ENCODE peak calls at places on chromosomes 1 and 21, in five cellular contexts. U, N, A, L and Q are unnamed samples.

GRCh38 chr1:60088620-60089155 is 15.1 kb upstream of the C1orf87 start:
- DNase-seq in N (no peak), U (no peak), A (peak), L (peak), Q (no peak)

GRCh38 chr1:234863596-234863995 is 253.6 kb upstream of the IRF2BP2 start:
- DNase-seq in L (peak), U (no peak), A (peak), N (no peak), Q (peak)

GRCh38 chr1:27522148-27522859 is 32.3 kb upstream of the WASF2 start:
- DNase-seq in A (no peak), N (no peak), U (no peak), L (no peak), Q (peak)

GRCh38 chr1:186799689-186800054 is 29.1 kb upstream of the PLA2G4A start:
- DNase-seq in U (no peak), L (no peak), N (no peak), A (no peak), Q (no peak)

GRCh38 chr1:224182057-224182865 is 779 bp upstream of the DEGS1 start:
- DNase-seq in L (no peak), N (no peak), A (peak), U (no peak), Q (no peak)

GRCh38 chr1:50929376-50929958 is 30.6 kb downstream of the FAF1 start:
- DNase-seq in L (peak), N (no peak), U (no peak), A (peak), Q (peak)

GRCh38 chr1:8370046-8370881 is 52.4 kb downstream of the SLC45A1 start:
- DNase-seq in A (no peak), U (no peak), L (no peak), N (no peak), Q (peak)

GRCh38 chr21:29114765-29115164 is 15.7 kb upstream of the MAP3K7CL start:
- DNase-seq in N (no peak), U (no peak), L (peak), A (peak), Q (peak)

GRCh38 chr21:34715985-34716596 is 47.3 kb downstream of the CLIC6 start:
- DNase-seq in A (no peak), N (no peak), L (no peak), U (no peak), Q (no peak)

GRCh38 chr1:57270926-57271698 is 152.7 kb downstream of the DAB1 start:
- DNase-seq in A (no peak), L (no peak), U (no peak), N (no peak), Q (no peak)

GRCh38 chr1:170680428-170680827 is 16.5 kb downstream of the PRRX1 start:
- DNase-seq in A (peak), U (no peak), L (peak), N (no peak), Q (peak)

GRCh38 chr21:44757731-44758130 is 43.9 kb downstream of the UBE2G2 start:
- DNase-seq in L (no peak), N (no peak), U (no peak), A (no peak), Q (no peak)

GRCh38 chr1:6638226-6638625 is 13.6 kb downstream of the THAP3 start:
- DNase-seq in L (peak), N (peak), U (no peak), A (peak), Q (peak)

GRCh38 chr1:46830665-46831322 is 31.9 kb downstream of the CYP4B1 start:
- DNase-seq in U (no peak), A (no peak), N (no peak), L (no peak), Q (no peak)

GRCh38 chr21:38897532-38898421 is 92.0 kb downstream of the ETS2 start:
- DNase-seq in N (no peak), L (no peak), A (no peak), U (no peak), Q (no peak)

GRCh38 chr1:81420760-81421159 is 380.0 kb upstream of the ADGRL2 start:
- DNase-seq in U (no peak), L (no peak), N (no peak), A (no peak), Q (peak)

GRCh38 chr21:46116189-46116845 is 18.4 kb downstream of the COL6A2 start:
- DNase-seq in U (peak), L (no peak), A (no peak), N (no peak), Q (no peak)

GRCh38 chr1:35367914-35368313 is 99.4 kb downstream of the ZMYM4 start:
- DNase-seq in A (no peak), N (no peak), L (no peak), U (no peak), Q (no peak)
- TF ChIP-seq CTCF in A (no peak), N (no peak), L (no peak), U (no peak), Q (no peak)

GRCh38 chr21:26013964-26014363 is 156.6 kb downstream of the APP start:
- DNase-seq in U (no peak), L (no peak), N (no peak), A (no peak), Q (no peak)
- TF ChIP-seq CTCF in U (no peak), L (no peak), N (no peak), A (no peak), Q (no peak)

DNA sequence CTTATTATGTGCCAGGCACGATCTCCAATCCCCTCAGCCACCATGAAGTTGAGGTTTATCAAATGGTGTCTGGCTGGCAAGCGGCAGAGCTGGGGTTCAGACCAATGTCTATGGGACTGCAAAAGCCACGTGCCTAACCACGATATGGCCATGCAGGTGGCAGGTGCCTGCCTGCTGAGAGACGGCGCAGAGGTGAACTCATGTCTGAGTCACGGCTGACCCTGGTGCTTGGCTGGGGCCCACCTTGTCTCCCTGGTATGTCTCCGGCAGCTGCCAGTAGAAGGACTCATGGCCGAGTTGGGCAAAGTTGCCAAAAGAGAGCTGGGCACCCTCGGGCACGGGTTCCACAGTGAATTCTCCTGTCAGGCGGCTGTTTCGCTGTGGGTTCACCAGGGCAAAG is 59.9 kb downstream of the LDLRAD2 start:
- DNase-seq in N (peak), A (no peak), L (no peak), U (no peak), Q (no peak)
- TF ChIP-seq CTCF in N (no peak), A (no peak), L (no peak), U (no peak), Q (no peak)

DNA sequence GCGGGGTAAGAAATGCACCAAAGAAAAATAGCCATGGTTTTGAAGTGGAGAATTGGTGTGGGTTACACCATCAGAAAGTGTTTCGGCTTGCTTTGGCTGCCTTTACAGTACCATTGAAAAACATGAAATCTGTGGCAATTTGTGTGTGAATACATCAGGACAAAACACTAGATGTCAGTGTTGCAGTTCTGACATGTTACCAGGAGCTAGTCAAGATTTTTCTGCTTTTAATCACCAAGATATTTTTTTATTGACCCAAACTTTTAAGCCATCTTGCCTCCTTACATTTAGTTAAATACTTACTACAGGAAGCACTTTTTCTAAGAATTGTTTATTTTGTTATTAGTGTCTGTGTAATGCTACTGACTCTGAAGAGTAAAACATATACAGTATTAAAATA is 14.3 kb downstream of the RRP15 start:
- DNase-seq in U (no peak), A (peak), N (no peak), L (peak), Q (peak)
- TF ChIP-seq CTCF in U (peak), A (peak), N (peak), L (peak), Q (peak)

DNA sequence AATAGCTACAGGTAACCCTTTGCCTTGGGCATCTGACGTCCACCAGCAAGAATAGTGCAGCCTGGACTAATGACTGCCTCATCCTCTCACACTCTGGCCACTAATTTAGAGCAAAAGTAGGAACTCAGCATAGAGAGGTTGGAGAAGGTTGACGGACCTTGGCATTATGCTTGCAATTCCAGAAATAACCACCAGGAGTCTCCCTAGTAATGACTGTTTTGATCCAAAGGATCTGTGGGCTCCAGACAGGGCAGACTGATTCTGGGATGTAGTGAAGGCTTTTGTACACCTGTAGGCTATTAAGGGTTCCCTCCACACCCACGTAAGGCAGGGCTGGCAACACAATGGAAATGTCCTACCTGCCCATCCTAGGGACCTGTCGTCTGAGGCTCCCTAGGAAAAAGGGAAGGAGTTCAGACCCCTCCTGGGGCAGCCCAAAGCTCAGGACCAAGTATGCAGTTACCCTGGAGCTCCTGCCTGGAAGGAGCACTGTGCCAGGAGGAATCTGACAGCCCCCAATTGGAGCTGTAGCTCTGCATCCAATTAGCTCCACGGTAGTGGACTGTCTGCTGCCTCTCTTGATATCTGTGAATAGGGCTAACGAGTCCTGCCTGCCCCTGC is 91.0 kb upstream of the TMEM51 start:
- DNase-seq in N (no peak), U (no peak), L (peak), A (no peak), Q (no peak)
- TF ChIP-seq CTCF in N (peak), U (peak), L (peak), A (peak), Q (peak)

GRCh38 chr1:22818061-22818770 is 107.6 kb downstream of the EPHB2 start:
- DNase-seq in N (no peak), U (no peak), L (no peak), A (no peak), Q (no peak)
- TF ChIP-seq CTCF in N (no peak), U (no peak), L (no peak), A (no peak), Q (no peak)

GRCh38 chr1:94530373-94530878 is 11.1 kb downstream of the F3 start:
- DNase-seq in U (no peak), A (no peak), N (no peak), L (no peak), Q (no peak)

GRCh38 chr1:94531664-94532063 is 9.9 kb downstream of the F3 start:
- DNase-seq in L (no peak), U (no peak), N (no peak), A (no peak), Q (no peak)

GRCh38 chr1:94529416-94529815 is 12.1 kb downstream of the F3 start:
- DNase-seq in A (no peak), L (no peak), N (no peak), U (no peak), Q (no peak)

GRCh38 chr1:94528826-94529225 is 12.7 kb downstream of the F3 start:
- DNase-seq in N (no peak), A (no peak), L (no peak), U (no peak), Q (no peak)

GRCh38 chr1:94532077-94532476 is 9.5 kb downstream of the F3 start:
- DNase-seq in A (no peak), N (no peak), L (no peak), U (no peak), Q (no peak)
- TF ChIP-seq CTCF in A (no peak), N (no peak), L (no peak), U (no peak), Q (no peak)

DNA sequence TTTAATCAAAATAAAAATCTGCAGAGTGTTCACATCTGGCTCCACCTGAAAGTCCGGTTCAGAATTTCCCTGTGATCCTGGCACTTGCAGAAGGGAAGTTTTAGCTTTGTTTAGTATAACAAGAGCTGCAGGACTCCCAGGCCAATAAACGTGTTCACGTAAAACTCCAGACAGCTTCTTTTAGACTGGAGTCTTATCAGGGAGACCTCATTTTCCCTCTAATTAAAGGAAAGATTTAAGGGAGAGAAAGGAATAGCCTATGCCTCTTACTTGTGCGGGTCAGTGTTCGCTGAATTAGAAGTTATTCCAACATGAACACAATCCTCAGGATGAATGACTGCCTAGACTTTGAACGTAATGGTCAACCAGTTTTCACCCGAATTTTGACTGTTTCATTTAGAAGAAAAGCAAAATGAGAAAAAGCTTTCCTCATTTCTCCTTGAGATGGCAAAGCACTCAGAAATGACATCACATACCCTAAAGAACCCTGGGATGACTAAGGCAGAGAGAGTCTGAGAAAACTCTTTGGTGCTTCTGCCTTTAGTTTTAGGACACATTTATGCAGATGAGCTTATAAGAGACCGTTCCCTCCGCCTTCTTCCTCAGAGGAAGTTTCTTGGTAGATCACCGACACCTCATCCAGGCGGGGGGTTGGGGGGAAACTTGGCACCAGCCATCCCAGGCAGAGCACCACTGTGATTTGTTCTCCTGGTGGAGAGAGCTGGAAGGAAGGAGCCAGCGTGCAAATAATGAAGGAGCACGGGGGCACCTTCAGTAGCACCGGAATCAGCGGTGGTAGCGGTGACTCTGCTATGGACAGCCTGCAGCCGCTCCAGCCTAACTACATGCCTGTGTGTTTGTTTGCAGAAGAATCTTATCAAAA is 202.1 kb upstream of the SGIP1 start:
- DNase-seq in U (peak), A (peak), N (peak), L (peak), Q (peak)
- TF ChIP-seq CTCF in U (peak), A (peak), N (peak), L (peak), Q (peak)

DNA sequence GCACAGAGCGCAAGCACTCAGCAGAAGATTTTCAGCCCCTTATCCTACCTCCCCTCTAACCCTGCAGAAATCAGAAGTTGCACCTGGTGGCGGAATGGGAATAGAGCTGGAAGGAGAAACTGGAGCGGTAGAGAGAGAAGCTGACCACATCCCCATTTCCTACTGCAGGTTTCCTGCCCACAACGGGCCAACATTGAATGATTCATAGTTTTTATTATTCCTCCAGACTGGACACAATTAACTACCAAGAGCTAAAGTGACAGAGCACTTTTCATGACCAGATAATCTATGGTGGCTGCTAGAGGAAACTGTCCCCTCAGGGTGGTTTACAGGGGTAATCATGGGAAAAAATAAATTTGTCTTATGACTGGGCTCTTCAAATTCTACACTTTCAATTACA is 21.3 kb upstream of the LRRC8D start:
- DNase-seq in N (no peak), U (no peak), L (no peak), A (no peak), Q (peak)
- TF ChIP-seq CTCF in N (no peak), U (no peak), L (no peak), A (no peak), Q (no peak)